ENCODE peak calls at places on chromosome 16, in seven cellular contexts. One of them, this sample, is unnamed.

GRCh38 chr16:11079657-11080187 is 135.4 kb downstream of the CLEC16A start:
- DNase-seq in astrocyte of the spinal cord: peak
- DNase-seq in fibroblast of the aortic adventitia: peak
- DNase-seq in cardiac muscle cell: peak
- DNase-seq in MM.1S: no peak
- DNase-seq in lung: no peak
- DNase-seq in SK-N-SH: peak
- DNase-seq in this sample: no peak

GRCh38 chr16:75559564-75560372 is 3.7 kb upstream of the TMEM231 start:
- DNase-seq in astrocyte of the spinal cord: peak
- DNase-seq in fibroblast of the aortic adventitia: peak
- DNase-seq in cardiac muscle cell: peak
- DNase-seq in MM.1S: no peak
- DNase-seq in lung: no peak
- DNase-seq in SK-N-SH: no peak
- DNase-seq in this sample: no peak

GRCh38 chr16:56190903-56191806 is at the start of gene GNAO1:
- DNase-seq in astrocyte of the spinal cord: peak
- DNase-seq in fibroblast of the aortic adventitia: peak
- DNase-seq in cardiac muscle cell: peak
- DNase-seq in MM.1S: peak
- DNase-seq in lung: no peak
- DNase-seq in SK-N-SH: peak
- DNase-seq in this sample: peak

GRCh38 chr16:86418981-86419380 is 91.3 kb upstream of the FOXF1 start:
- DNase-seq in astrocyte of the spinal cord: no peak
- DNase-seq in fibroblast of the aortic adventitia: no peak
- DNase-seq in cardiac muscle cell: no peak
- DNase-seq in MM.1S: no peak
- DNase-seq in lung: no peak
- DNase-seq in SK-N-SH: no peak
- DNase-seq in this sample: no peak

GRCh38 chr16:27651299-27651698 is 101.4 kb downstream of the KATNIP start:
- DNase-seq in astrocyte of the spinal cord: no peak
- DNase-seq in fibroblast of the aortic adventitia: no peak
- DNase-seq in cardiac muscle cell: no peak
- DNase-seq in MM.1S: no peak
- DNase-seq in lung: no peak
- DNase-seq in SK-N-SH: no peak
- DNase-seq in this sample: no peak

GRCh38 chr16:53713403-53714013 is 9.6 kb downstream of the FTO start:
- DNase-seq in astrocyte of the spinal cord: no peak
- DNase-seq in fibroblast of the aortic adventitia: peak
- DNase-seq in cardiac muscle cell: peak
- DNase-seq in MM.1S: no peak
- DNase-seq in lung: no peak
- DNase-seq in SK-N-SH: no peak
- DNase-seq in this sample: no peak

GRCh38 chr16:89325861-89326471 is 108.5 kb downstream of the ZNF778 start:
- DNase-seq in astrocyte of the spinal cord: peak
- DNase-seq in fibroblast of the aortic adventitia: peak
- DNase-seq in cardiac muscle cell: peak
- DNase-seq in MM.1S: peak
- DNase-seq in lung: peak
- DNase-seq in SK-N-SH: no peak
- DNase-seq in this sample: no peak

GRCh38 chr16:76162046-76162445 is 115.2 kb upstream of the CNTNAP4 start:
- DNase-seq in astrocyte of the spinal cord: no peak
- DNase-seq in fibroblast of the aortic adventitia: no peak
- DNase-seq in cardiac muscle cell: no peak
- DNase-seq in MM.1S: no peak
- DNase-seq in lung: no peak
- DNase-seq in SK-N-SH: no peak
- DNase-seq in this sample: no peak

GRCh38 chr16:680967-681745 is 946 bp downstream of the STUB1 start:
- DNase-seq in astrocyte of the spinal cord: peak
- DNase-seq in fibroblast of the aortic adventitia: peak
- DNase-seq in cardiac muscle cell: peak
- DNase-seq in MM.1S: peak
- DNase-seq in lung: no peak
- DNase-seq in SK-N-SH: no peak
- DNase-seq in this sample: no peak

GRCh38 chr16:70437017-70437581 is 1.8 kb downstream of the ST3GAL2 start:
- DNase-seq in astrocyte of the spinal cord: peak
- DNase-seq in fibroblast of the aortic adventitia: peak
- DNase-seq in cardiac muscle cell: peak
- DNase-seq in MM.1S: no peak
- DNase-seq in lung: no peak
- DNase-seq in SK-N-SH: peak
- DNase-seq in this sample: no peak

GRCh38 chr16:17392857-17393421 is 77.8 kb downstream of the XYLT1 start:
- DNase-seq in astrocyte of the spinal cord: no peak
- DNase-seq in fibroblast of the aortic adventitia: no peak
- DNase-seq in cardiac muscle cell: no peak
- DNase-seq in MM.1S: no peak
- DNase-seq in lung: no peak
- DNase-seq in SK-N-SH: no peak
- DNase-seq in this sample: no peak

GRCh38 chr16:53692146-53692545 is 11.5 kb downstream of the RPGRIP1L start:
- DNase-seq in astrocyte of the spinal cord: no peak
- DNase-seq in fibroblast of the aortic adventitia: no peak
- DNase-seq in cardiac muscle cell: peak
- DNase-seq in MM.1S: no peak
- DNase-seq in lung: no peak
- DNase-seq in SK-N-SH: no peak
- DNase-seq in this sample: no peak

GRCh38 chr16:88865742-88866141 is 718 bp downstream of the PABPN1L start:
- DNase-seq in astrocyte of the spinal cord: no peak
- DNase-seq in fibroblast of the aortic adventitia: no peak
- DNase-seq in cardiac muscle cell: no peak
- DNase-seq in MM.1S: no peak
- DNase-seq in lung: no peak
- DNase-seq in SK-N-SH: no peak
- DNase-seq in this sample: no peak

GRCh38 chr16:58379736-58380135 is 12.5 kb upstream of the GINS3 start:
- DNase-seq in astrocyte of the spinal cord: no peak
- DNase-seq in fibroblast of the aortic adventitia: no peak
- DNase-seq in cardiac muscle cell: no peak
- DNase-seq in MM.1S: no peak
- DNase-seq in lung: no peak
- DNase-seq in SK-N-SH: no peak
- DNase-seq in this sample: no peak

GRCh38 chr16:10835281-10835931 is 16.8 kb upstream of the TVP23A start:
- DNase-seq in astrocyte of the spinal cord: no peak
- DNase-seq in fibroblast of the aortic adventitia: no peak
- DNase-seq in cardiac muscle cell: no peak
- DNase-seq in MM.1S: no peak
- DNase-seq in lung: no peak
- DNase-seq in SK-N-SH: no peak
- DNase-seq in this sample: peak

GRCh38 chr16:81451753-81452680 is 7.4 kb downstream of the CMIP start:
- DNase-seq in astrocyte of the spinal cord: no peak
- DNase-seq in fibroblast of the aortic adventitia: no peak
- DNase-seq in cardiac muscle cell: peak
- DNase-seq in MM.1S: no peak
- DNase-seq in lung: no peak
- DNase-seq in SK-N-SH: no peak
- DNase-seq in this sample: no peak

GRCh38 chr16:12405083-12405482 is 398.6 kb downstream of the CPPED1 start:
- DNase-seq in astrocyte of the spinal cord: no peak
- DNase-seq in fibroblast of the aortic adventitia: no peak
- DNase-seq in cardiac muscle cell: no peak
- DNase-seq in MM.1S: no peak
- DNase-seq in lung: no peak
- DNase-seq in SK-N-SH: no peak
- DNase-seq in this sample: peak

GRCh38 chr16:19881028-19881427 is 3.6 kb downstream of the GPRC5B start:
- DNase-seq in astrocyte of the spinal cord: no peak
- DNase-seq in fibroblast of the aortic adventitia: no peak
- DNase-seq in cardiac muscle cell: no peak
- DNase-seq in MM.1S: no peak
- DNase-seq in lung: no peak
- DNase-seq in SK-N-SH: no peak
- DNase-seq in this sample: no peak

GRCh38 chr16:19878760-19879159 is 5.9 kb downstream of the GPRC5B start:
- DNase-seq in astrocyte of the spinal cord: no peak
- DNase-seq in fibroblast of the aortic adventitia: no peak
- DNase-seq in cardiac muscle cell: no peak
- DNase-seq in MM.1S: no peak
- DNase-seq in lung: no peak
- DNase-seq in SK-N-SH: no peak
- DNase-seq in this sample: no peak

GRCh38 chr16:19881783-19882182 is 2.9 kb downstream of the GPRC5B start:
- DNase-seq in astrocyte of the spinal cord: no peak
- DNase-seq in fibroblast of the aortic adventitia: no peak
- DNase-seq in cardiac muscle cell: no peak
- DNase-seq in MM.1S: no peak
- DNase-seq in lung: no peak
- DNase-seq in SK-N-SH: no peak
- DNase-seq in this sample: no peak

GRCh38 chr16:19876501-19877059 is 8.1 kb downstream of the GPRC5B start:
- DNase-seq in astrocyte of the spinal cord: no peak
- DNase-seq in fibroblast of the aortic adventitia: no peak
- DNase-seq in cardiac muscle cell: no peak
- DNase-seq in MM.1S: no peak
- DNase-seq in lung: no peak
- DNase-seq in SK-N-SH: no peak
- DNase-seq in this sample: no peak

DNA sequence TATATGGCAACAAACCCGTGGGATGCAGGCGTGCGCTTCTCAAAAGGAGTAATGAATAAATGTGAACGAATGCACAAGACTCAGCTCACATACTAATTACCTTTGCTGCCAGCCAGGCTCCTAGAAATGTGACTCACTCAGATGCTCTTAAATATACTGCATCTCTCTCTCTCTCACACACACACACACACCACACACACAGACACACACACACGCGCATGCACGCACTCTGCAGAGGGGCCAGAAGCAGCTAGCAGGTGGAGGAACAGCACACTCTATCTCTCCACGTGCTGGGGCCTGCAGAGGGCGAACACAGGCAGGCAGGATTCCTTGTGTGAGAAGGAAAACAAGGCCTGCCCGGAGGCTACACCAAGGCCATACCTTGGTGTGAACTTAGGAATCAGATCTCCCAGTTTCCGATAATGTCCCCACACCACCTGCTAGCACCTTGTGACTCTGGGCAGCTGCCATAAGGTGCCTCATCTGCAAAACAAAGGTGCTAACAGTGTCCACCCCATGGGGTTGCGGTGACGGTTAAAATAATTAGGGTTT is 5.3 kb downstream of the GPRC5B start:
- DNase-seq in astrocyte of the spinal cord: peak
- DNase-seq in fibroblast of the aortic adventitia: peak
- DNase-seq in cardiac muscle cell: no peak
- DNase-seq in MM.1S: no peak
- DNase-seq in lung: no peak
- DNase-seq in SK-N-SH: peak
- DNase-seq in this sample: no peak
- TF ChIP-seq CTCF in astrocyte of the spinal cord: no peak
- TF ChIP-seq CTCF in fibroblast of the aortic adventitia: no peak
- TF ChIP-seq CTCF in cardiac muscle cell: no peak
- TF ChIP-seq CTCF in MM.1S: no peak
- TF ChIP-seq CTCF in lung: no peak
- TF ChIP-seq CTCF in SK-N-SH: no peak
- TF ChIP-seq CTCF in this sample: no peak

GRCh38 chr16:4320030-4320429 is 4.2 kb downstream of the GLIS2 start:
- DNase-seq in astrocyte of the spinal cord: no peak
- DNase-seq in fibroblast of the aortic adventitia: no peak
- DNase-seq in cardiac muscle cell: peak
- DNase-seq in MM.1S: no peak
- DNase-seq in lung: no peak
- DNase-seq in SK-N-SH: no peak
- DNase-seq in this sample: no peak
- H3K4me3 ChIP-seq in astrocyte of the spinal cord: no peak
- H3K4me3 ChIP-seq in fibroblast of the aortic adventitia: peak
- H3K4me3 ChIP-seq in cardiac muscle cell: no peak
- H3K4me3 ChIP-seq in MM.1S: no peak
- H3K4me3 ChIP-seq in lung: no peak
- H3K4me3 ChIP-seq in SK-N-SH: no peak
- H3K4me3 ChIP-seq in this sample: no peak

GRCh38 chr16:85089485-85089884 is 22.8 kb downstream of the CIBAR2 start:
- DNase-seq in astrocyte of the spinal cord: no peak
- DNase-seq in fibroblast of the aortic adventitia: no peak
- DNase-seq in cardiac muscle cell: peak
- DNase-seq in MM.1S: no peak
- DNase-seq in lung: peak
- DNase-seq in SK-N-SH: peak
- DNase-seq in this sample: no peak

GRCh38 chr16:85088570-85089214 is 23.6 kb downstream of the CIBAR2 start:
- DNase-seq in astrocyte of the spinal cord: no peak
- DNase-seq in fibroblast of the aortic adventitia: no peak
- DNase-seq in cardiac muscle cell: no peak
- DNase-seq in MM.1S: no peak
- DNase-seq in lung: no peak
- DNase-seq in SK-N-SH: no peak
- DNase-seq in this sample: no peak

GRCh38 chr16:85086347-85087291 is 25.7 kb downstream of the CIBAR2 start:
- DNase-seq in astrocyte of the spinal cord: peak
- DNase-seq in fibroblast of the aortic adventitia: peak
- DNase-seq in cardiac muscle cell: peak
- DNase-seq in MM.1S: peak
- DNase-seq in lung: peak
- DNase-seq in SK-N-SH: peak
- DNase-seq in this sample: peak

GRCh38 chr16:85090166-85090565 is 22.1 kb downstream of the CIBAR2 start:
- DNase-seq in astrocyte of the spinal cord: no peak
- DNase-seq in fibroblast of the aortic adventitia: peak
- DNase-seq in cardiac muscle cell: peak
- DNase-seq in MM.1S: no peak
- DNase-seq in lung: no peak
- DNase-seq in SK-N-SH: peak
- DNase-seq in this sample: no peak

DNA sequence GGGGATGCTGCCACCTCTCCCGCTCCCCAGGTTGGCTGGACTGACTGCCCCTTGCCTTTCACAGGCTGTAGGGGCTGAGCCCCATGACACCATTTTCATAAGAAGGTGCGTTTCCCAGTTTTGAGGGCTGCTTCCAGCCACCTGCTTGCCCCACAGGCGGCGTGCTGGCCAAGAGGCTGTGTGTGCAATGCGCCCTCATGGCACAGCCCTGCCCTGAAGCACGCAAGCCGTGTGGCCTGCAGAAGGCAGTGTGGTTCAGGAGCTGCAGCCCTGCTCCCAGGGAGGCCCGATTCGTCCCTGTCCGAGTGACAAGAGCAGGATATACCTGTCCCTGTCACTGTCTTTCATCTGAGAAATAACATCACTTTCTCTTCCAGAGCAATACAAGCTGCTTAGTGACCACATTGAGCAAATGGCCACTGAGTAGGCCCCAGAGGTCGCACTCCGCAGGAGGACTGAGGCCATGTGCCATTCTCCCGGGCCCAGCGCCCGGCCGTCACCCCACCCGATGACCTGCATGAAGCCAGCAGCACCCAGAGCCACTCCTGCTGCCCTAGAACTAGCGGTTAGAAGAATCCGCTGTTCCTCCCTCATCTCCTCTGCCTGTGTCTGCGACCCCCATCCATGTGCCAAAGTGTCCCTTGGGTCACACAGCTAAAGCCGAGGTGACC is 24.2 kb downstream of the CIBAR2 start:
- DNase-seq in astrocyte of the spinal cord: no peak
- DNase-seq in fibroblast of the aortic adventitia: no peak
- DNase-seq in cardiac muscle cell: no peak
- DNase-seq in MM.1S: no peak
- DNase-seq in lung: no peak
- DNase-seq in SK-N-SH: no peak
- DNase-seq in this sample: no peak
- TF ChIP-seq CTCF in astrocyte of the spinal cord: no peak
- TF ChIP-seq CTCF in fibroblast of the aortic adventitia: no peak
- TF ChIP-seq CTCF in cardiac muscle cell: no peak
- TF ChIP-seq CTCF in MM.1S: no peak
- TF ChIP-seq CTCF in lung: no peak
- TF ChIP-seq CTCF in SK-N-SH: no peak
- TF ChIP-seq CTCF in this sample: no peak

GRCh38 chr16:1973461-1974156 is 1.8 kb downstream of the TBL3 start:
- DNase-seq in astrocyte of the spinal cord: no peak
- DNase-seq in fibroblast of the aortic adventitia: no peak
- DNase-seq in cardiac muscle cell: no peak
- DNase-seq in MM.1S: no peak
- DNase-seq in lung: no peak
- DNase-seq in SK-N-SH: no peak
- DNase-seq in this sample: no peak
- H3K4me3 ChIP-seq in astrocyte of the spinal cord: no peak
- H3K4me3 ChIP-seq in fibroblast of the aortic adventitia: no peak
- H3K4me3 ChIP-seq in cardiac muscle cell: no peak
- H3K4me3 ChIP-seq in MM.1S: no peak
- H3K4me3 ChIP-seq in lung: no peak
- H3K4me3 ChIP-seq in SK-N-SH: no peak
- H3K4me3 ChIP-seq in this sample: no peak

This sample was measured in GM06990.